ENCODE peak calls at places on chromosomes 16 and 17, in eight cellular contexts. T is GM23338; N is fibroblast of lung; S is CD8-positive, alpha-beta memory T cell; R is IMR-90; Z is lung; B is upper lobe of right lung; Y is heart right ventricle. M is an unnamed sample.

GRCh38 chr16:67525176-67525860 is 3.3 kb upstream of the RIPOR1 start:
- DNase-seq in T (peak), N (no peak), S (no peak), R (peak), Z (no peak), B (no peak), Y (no peak), M (no peak)

GRCh38 chr16:27729516-27730304 is 179.8 kb downstream of the KATNIP start:
- DNase-seq in T (no peak), N (peak), S (no peak), R (peak), Z (peak), B (no peak), Y (no peak), M (no peak)

GRCh38 chr17:44906010-44906646 is 6.9 kb upstream of the EFTUD2 start:
- DNase-seq in T (no peak), N (peak), S (no peak), R (peak), Z (no peak), B (no peak), Y (no peak), M (no peak)

GRCh38 chr16:9755076-9755475 is 427.2 kb downstream of the GRIN2A start:
- DNase-seq in T (peak), N (no peak), S (no peak), R (no peak), Z (no peak), B (no peak), Y (no peak), M (no peak)

GRCh38 chr17:77280304-77280910 is 139.6 kb downstream of the SEC14L1 start:
- DNase-seq in T (peak), N (peak), S (peak), R (peak), Z (no peak), B (peak), Y (no peak), M (no peak)

GRCh38 chr17:83149761-83150251 is 70.4 kb downstream of the METRNL start:
- DNase-seq in T (no peak), N (no peak), S (no peak), R (peak), Z (peak), B (no peak), Y (no peak), M (no peak)

GRCh38 chr16:73012341-73012740 is 35.6 kb downstream of the ZFHX3 start:
- DNase-seq in T (no peak), N (no peak), S (no peak), R (no peak), Z (no peak), B (no peak), Y (no peak), M (no peak)

GRCh38 chr17:32625971-32626370 is 139.2 kb downstream of the CDK5R1 start:
- DNase-seq in T (no peak), N (no peak), S (no peak), R (no peak), Z (no peak), B (no peak), Y (no peak), M (no peak)

GRCh38 chr17:45031231-45032149 is 19.9 kb downstream of the DCAKD start:
- DNase-seq in T (no peak), N (no peak), S (no peak), R (no peak), Z (no peak), B (no peak), Y (no peak), M (no peak)

GRCh38 chr16:47392114-47392513 is 68.7 kb downstream of the ITFG1 start:
- DNase-seq in T (no peak), N (no peak), S (peak), R (no peak), Z (no peak), B (no peak), Y (no peak), M (no peak)

GRCh38 chr17:73985466-73986015 is 217.9 kb upstream of the RPL38 start:
- DNase-seq in T (no peak), N (no peak), S (no peak), R (no peak), Z (no peak), B (peak), Y (no peak), M (no peak)

GRCh38 chr17:29069526-29070041 is 26.6 kb downstream of the PIPOX start:
- DNase-seq in T (peak), N (no peak), S (no peak), R (peak), Z (no peak), B (no peak), Y (no peak), M (no peak)

GRCh38 chr17:19726615-19727376 is 10.4 kb upstream of the SLC47A2 start:
- DNase-seq in T (no peak), N (peak), S (no peak), R (no peak), Z (no peak), B (no peak), Y (no peak), M (no peak)

GRCh38 chr17:48294989-48295892 is 134.8 kb downstream of the SKAP1 start:
- DNase-seq in T (no peak), N (no peak), S (peak), R (no peak), Z (no peak), B (no peak), Y (no peak), M (no peak)

GRCh38 chr16:49620868-49621239 is 235.1 kb downstream of the ZNF423 start:
- DNase-seq in T (no peak), N (no peak), S (no peak), R (no peak), Z (no peak), B (no peak), Y (no peak), M (no peak)

GRCh38 chr16:10940501-10941079 is 1.7 kb downstream of the DEXI start:
- DNase-seq in T (no peak), N (no peak), S (no peak), R (peak), Z (no peak), B (peak), Y (no peak), M (no peak)

GRCh38 chr17:19270951-19271611 is 33.9 kb downstream of the EPN2 start:
- DNase-seq in T (no peak), N (no peak), S (no peak), R (no peak), Z (no peak), B (no peak), Y (peak), M (no peak)

GRCh38 chr17:78168906-78169793 is 769 bp downstream of the SYNGR2 start:
- DNase-seq in T (peak), N (no peak), S (peak), R (peak), Z (peak), B (peak), Y (peak), M (no peak)

GRCh38 chr17:37708616-37709212 is 36.1 kb downstream of the HNF1B start:
- DNase-seq in T (no peak), N (no peak), S (no peak), R (peak), Z (no peak), B (no peak), Y (no peak), M (no peak)

GRCh38 chr16:12531937-12532336 is 271.8 kb downstream of the CPPED1 start:
- DNase-seq in T (no peak), N (no peak), S (no peak), R (peak), Z (no peak), B (no peak), Y (no peak), M (no peak)

GRCh38 chr17:43927101-43927935 is 15.0 kb downstream of the PPY start:
- DNase-seq in T (no peak), N (no peak), S (no peak), R (no peak), Z (no peak), B (peak), Y (peak), M (no peak)

GRCh38 chr16:66432429-66432828 is 5.3 kb downstream of the BEAN1 start:
- DNase-seq in T (no peak), N (no peak), S (no peak), R (no peak), Z (no peak), B (no peak), Y (no peak), M (no peak)

GRCh38 chr17:8995711-8996110 is 25.6 kb upstream of the NTN1 start:
- DNase-seq in T (peak), N (no peak), S (no peak), R (no peak), Z (no peak), B (no peak), Y (no peak), M (no peak)

GRCh38 chr16:10932959-10933710 is 9.1 kb downstream of the DEXI start:
- DNase-seq in T (no peak), N (no peak), S (no peak), R (no peak), Z (no peak), B (peak), Y (no peak), M (no peak)

GRCh38 chr16:87978127-87978526 is 26.9 kb downstream of the BANP start:
- DNase-seq in T (no peak), N (no peak), S (no peak), R (no peak), Z (no peak), B (no peak), Y (no peak), M (no peak)

GRCh38 chr17:50261051-50261915 is 13.0 kb upstream of the TMEM92 start:
- DNase-seq in T (no peak), N (no peak), S (no peak), R (no peak), Z (no peak), B (peak), Y (no peak), M (no peak)

GRCh38 chr16:20344630-20345029 is 7.9 kb downstream of the UMOD start:
- DNase-seq in T (no peak), N (no peak), S (no peak), R (no peak), Z (no peak), B (no peak), Y (no peak), M (no peak)

GRCh38 chr16:2689968-2690830 is 7.9 kb downstream of the KCTD5 start:
- DNase-seq in T (no peak), N (no peak), S (no peak), R (no peak), Z (no peak), B (peak), Y (no peak), M (no peak)
- H3K27ac ChIP-seq in T (no peak), N (no peak), S (no peak), R (no peak), Z (no peak), B (no peak), Y (peak), M (no peak)

GRCh38 chr17:81681672-81682071 is 1.9 kb downstream of the ARL16 start:
- DNase-seq in T (no peak), N (no peak), S (no peak), R (no peak), Z (no peak), B (no peak), Y (no peak), M (no peak)

GRCh38 chr17:81683208-81683583 is 401 bp downstream of the ARL16 start:
- DNase-seq in T (no peak), N (no peak), S (no peak), R (peak), Z (no peak), B (no peak), Y (no peak), M (no peak)

GRCh38 chr17:81684442-81684911 is 666 bp downstream of the HGS start:
- DNase-seq in T (peak), N (peak), S (no peak), R (peak), Z (no peak), B (no peak), Y (no peak), M (no peak)

GRCh38 chr17:81683584-81684441 is at the start of the genes ARL16 and HGS:
- DNase-seq in T (peak), N (peak), S (peak), R (peak), Z (peak), B (peak), Y (peak), M (peak)

DNA sequence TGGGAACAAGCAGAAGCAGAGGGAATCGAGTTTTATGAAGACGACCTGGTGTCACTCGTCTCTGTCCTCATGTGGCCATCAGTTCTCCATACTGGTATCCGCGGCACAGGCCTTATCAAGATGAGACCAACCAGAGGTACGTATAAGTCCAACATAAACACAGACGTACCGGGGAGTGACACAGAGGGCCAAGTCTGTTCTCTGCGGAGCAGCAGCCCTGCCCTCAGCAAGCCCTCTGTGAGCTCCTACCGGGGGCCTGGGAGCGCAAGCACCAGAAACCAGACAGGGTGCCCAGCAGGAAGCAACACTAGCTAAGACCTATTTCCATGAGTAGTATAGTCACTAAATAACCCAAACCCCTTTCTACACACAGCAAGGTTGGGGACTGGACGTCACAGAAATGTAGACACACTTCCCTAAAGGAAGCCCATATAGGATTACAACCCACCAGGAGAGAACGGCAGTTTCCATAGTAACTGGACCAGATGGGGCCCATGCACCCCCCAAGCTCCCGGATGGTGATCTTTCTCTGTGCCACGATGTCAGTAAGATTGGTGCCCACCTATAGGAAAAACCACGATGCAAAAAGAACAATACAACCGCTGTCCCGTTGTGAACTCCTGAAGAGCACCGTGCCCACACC is 911 bp downstream of the ARL16 start:
- DNase-seq in T (no peak), N (no peak), S (no peak), R (peak), Z (no peak), B (no peak), Y (no peak), M (no peak)
- H3K27ac ChIP-seq in T (no peak), N (peak), S (peak), R (peak), Z (no peak), B (peak), Y (peak), M (no peak)

DNA sequence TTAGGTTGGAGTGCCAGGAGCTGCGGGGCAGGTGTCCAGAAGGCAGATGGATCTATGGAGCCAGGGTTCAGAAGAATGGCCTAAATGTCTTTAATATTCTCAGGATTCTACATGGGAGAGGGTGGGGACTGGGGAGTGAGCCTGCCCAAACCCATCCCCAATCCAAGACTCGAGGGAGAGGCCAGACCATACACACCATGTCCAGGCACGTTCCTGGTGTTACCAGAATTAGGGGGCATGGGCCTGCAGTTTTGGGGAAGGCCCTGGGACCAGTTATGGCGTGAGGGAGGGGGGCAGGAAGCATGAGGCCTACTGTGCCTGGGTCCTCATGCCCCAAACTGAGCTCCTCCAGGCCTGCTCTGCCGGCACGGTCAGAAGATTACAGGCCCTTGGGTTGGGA is 1.9 kb downstream of the TAX1BP3 start:
- DNase-seq in T (no peak), N (no peak), S (no peak), R (no peak), Z (no peak), B (no peak), Y (no peak), M (no peak)
- H3K27ac ChIP-seq in T (no peak), N (no peak), S (no peak), R (peak), Z (peak), B (no peak), Y (peak), M (no peak)

GRCh38 chr17:41771389-41772206 is 14.9 kb downstream of the JUP start:
- DNase-seq in T (no peak), N (no peak), S (no peak), R (no peak), Z (no peak), B (no peak), Y (no peak), M (no peak)

GRCh38 chr17:41768682-41769288 is 17.7 kb downstream of the JUP start:
- DNase-seq in T (no peak), N (no peak), S (no peak), R (no peak), Z (no peak), B (no peak), Y (no peak), M (no peak)

GRCh38 chr17:41769346-41769862 is 17.1 kb downstream of the JUP start:
- DNase-seq in T (no peak), N (no peak), S (no peak), R (no peak), Z (no peak), B (no peak), Y (no peak), M (no peak)

GRCh38 chr17:41772218-41772585 is 14.3 kb downstream of the JUP start:
- DNase-seq in T (peak), N (no peak), S (no peak), R (no peak), Z (peak), B (peak), Y (no peak), M (no peak)

GRCh38 chr17:41769985-41770384 is 16.5 kb downstream of the JUP start:
- DNase-seq in T (no peak), N (no peak), S (no peak), R (no peak), Z (no peak), B (no peak), Y (no peak), M (no peak)
- H3K27ac ChIP-seq in T (no peak), N (no peak), S (no peak), R (no peak), Z (no peak), B (no peak), Y (no peak), M (no peak)

GRCh38 chr17:17926036-17926435 is 46.2 kb downstream of the TOM1L2 start:
- DNase-seq in T (no peak), N (no peak), S (no peak), R (no peak), Z (no peak), B (no peak), Y (no peak), M (no peak)
- H3K27ac ChIP-seq in T (no peak), N (no peak), S (no peak), R (no peak), Z (no peak), B (no peak), Y (peak), M (no peak)